ENCODE peak calls at places on chromosomes 7 and 10, in six cellular contexts. Q is neuronal stem cell, X is mesendoderm, M is H9, T is mesenchymal stem cell, R is H1. V is an unnamed sample.
A peak's percentile ranks its signal among the peaks of the same experiment; 100 is the strongest.

GRCh38 chr10:126065751-126066150 is 169.4 kb downstream of the FANK1 start:
- DNase-seq in Q (no peak), X (no peak), M (no peak), T (no peak), R (no peak), V (no peak)

GRCh38 chr10:102729090-102730026 is 14.4 kb upstream of the WBP1L start:
- DNase-seq in Q (peak; percentile 73), X (peak; percentile 86), M (peak; percentile 88), T (peak; percentile 82), R (peak; percentile 97), V (peak; percentile 73)

GRCh38 chr7:69018200-69018599 is 580.1 kb upstream of the AUTS2 start:
- DNase-seq in Q (no peak), X (peak; percentile 61), M (peak; percentile 73), T (no peak), R (peak; percentile 66), V (no peak)

GRCh38 chr10:131573256-131574215 is 262.0 kb upstream of the TCERG1L start:
- DNase-seq in Q (no peak), X (no peak), M (no peak), T (no peak), R (no peak), V (no peak)

GRCh38 chr7:78114993-78115392 is 316.4 kb downstream of the PHTF2 start:
- DNase-seq in Q (no peak), X (no peak), M (no peak), T (no peak), R (no peak), V (no peak)

GRCh38 chr7:14834456-14834855 is 68.1 kb downstream of the DGKB start:
- DNase-seq in Q (no peak), X (no peak), M (no peak), T (no peak), R (no peak), V (peak; percentile 43)

GRCh38 chr10:110400173-110400947 is 95.6 kb upstream of the SMNDC1 start:
- DNase-seq in Q (no peak), X (no peak), M (no peak), T (peak; percentile 71), R (no peak), V (peak; percentile 63)

GRCh38 chr7:108093903-108094302 is 36.3 kb downstream of the LAMB4 start:
- DNase-seq in Q (no peak), X (no peak), M (no peak), T (no peak), R (no peak), V (peak; percentile 23)

GRCh38 chr7:117665393-117665792 is 185.6 kb downstream of the CFTR start:
- DNase-seq in Q (no peak), X (no peak), M (no peak), T (no peak), R (no peak), V (peak; percentile 26)

GRCh38 chr10:26372513-26373354 is 65.4 kb upstream of the APBB1IP start:
- DNase-seq in Q (no peak), X (no peak), M (no peak), T (no peak), R (no peak), V (no peak)

GRCh38 chr7:22867589-22867988 is 44.9 kb upstream of the TOMM7 start:
- DNase-seq in Q (no peak), X (no peak), M (no peak), T (no peak), R (no peak), V (no peak)

GRCh38 chr7:155308330-155309020 is 10.8 kb downstream of the INSIG1 start:
- DNase-seq in Q (no peak), X (no peak), M (no peak), T (no peak), R (no peak), V (no peak)

GRCh38 chr10:3482200-3482993 is 302.6 kb downstream of the KLF6 start:
- DNase-seq in Q (peak; percentile 64), X (peak; percentile 77), M (no peak), T (peak; percentile 97), R (no peak), V (peak; percentile 95)

GRCh38 chr7:155669717-155670505 is 25.4 kb downstream of the RBM33 start:
- DNase-seq in Q (no peak), X (peak; percentile 79), M (peak; percentile 81), T (no peak), R (peak; percentile 67), V (peak; percentile 71)

GRCh38 chr10:46247808-46248569 is 38.8 kb upstream of the ANTXRL start:
- DNase-seq in Q (no peak), X (no peak), M (peak; percentile 14), T (no peak), R (peak; percentile 41), V (no peak)

GRCh38 chr7:85630904-85631582 is 444.2 kb upstream of the SEMA3D start:
- DNase-seq in Q (peak; percentile 36), X (no peak), M (no peak), T (peak; percentile 33), R (no peak), V (peak; percentile 4)

GRCh38 chr10:133445751-133446708 is 7.7 kb upstream of the SCART1 start:
- DNase-seq in Q (no peak), X (no peak), M (no peak), T (no peak), R (no peak), V (no peak)

GRCh38 chr10:126705951-126706565 is 35.6 kb upstream of the C10orf90 start:
- DNase-seq in Q (no peak), X (no peak), M (no peak), T (no peak), R (no peak), V (no peak)

GRCh38 chr7:132482866-132483265 is 93.4 kb downstream of the PLXNA4 start:
- DNase-seq in Q (no peak), X (no peak), M (no peak), T (no peak), R (no peak), V (no peak)

GRCh38 chr10:13787015-13787421 is 200.3 kb downstream of the PRPF18 start:
- DNase-seq in Q (no peak), X (peak; percentile 75), M (peak; percentile 38), T (peak; percentile 92), R (no peak), V (peak; percentile 37)

GRCh38 chr7:86949052-86949778 is 110.2 kb downstream of the ELAPOR2 start:
- DNase-seq in Q (no peak), X (no peak), M (peak; percentile 38), T (no peak), R (no peak), V (no peak)

GRCh38 chr7:91632948-91633519 is 247.5 kb downstream of the MTERF1 start:
- DNase-seq in Q (no peak), X (peak; percentile 21), M (no peak), T (no peak), R (no peak), V (no peak)

GRCh38 chr7:28433039-28433438 is 20.7 kb downstream of the CREB5 start:
- DNase-seq in Q (no peak), X (no peak), M (no peak), T (no peak), R (no peak), V (no peak)

GRCh38 chr7:28434510-28434909 is 22.2 kb downstream of the CREB5 start:
- DNase-seq in Q (no peak), X (no peak), M (no peak), T (no peak), R (no peak), V (no peak)

GRCh38 chr7:28433604-28434254 is 21.4 kb downstream of the CREB5 start:
- DNase-seq in Q (peak; percentile 9), X (peak; percentile 95), M (peak; percentile 72), T (peak; percentile 77), R (peak; percentile 43), V (peak; percentile 52)

GRCh38 chr7:28430626-28431025 is 18.3 kb downstream of the CREB5 start:
- DNase-seq in Q (no peak), X (peak; percentile 55), M (no peak), T (no peak), R (peak; percentile 26), V (no peak)

GRCh38 chr7:28432105-28432504 is 19.8 kb downstream of the CREB5 start:
- DNase-seq in Q (no peak), X (no peak), M (no peak), T (no peak), R (peak; percentile 8), V (no peak)
- H2BK15ac ChIP-seq in Q (no peak overlapping the region), X (no peak overlapping the region), M (no peak overlapping the region), T (no peak overlapping the region), R (no peak overlapping the region), V (no peak overlapping the region)

GRCh38 chr10:78869508-78870439 is 199.0 kb upstream of the ZMIZ1 start:
- DNase-seq in Q (no peak), X (no peak), M (no peak), T (no peak), R (peak; percentile 30), V (no peak)
- H2BK120ac ChIP-seq in Q (no peak overlapping the region), X (no peak overlapping the region), M (no peak overlapping the region), T (no peak overlapping the region), R (no peak overlapping the region), V (no peak overlapping the region)

GRCh38 chr10:6563075-6563474 is 17.0 kb downstream of the PRKCQ start:
- DNase-seq in Q (no peak), X (peak; percentile 36), M (no peak), T (no peak), R (no peak), V (no peak)
- H2BK15ac ChIP-seq in Q (no peak overlapping the region), X (no peak overlapping the region), M (no peak overlapping the region), T (no peak overlapping the region), R (no peak overlapping the region), V (no peak overlapping the region)

DNA sequence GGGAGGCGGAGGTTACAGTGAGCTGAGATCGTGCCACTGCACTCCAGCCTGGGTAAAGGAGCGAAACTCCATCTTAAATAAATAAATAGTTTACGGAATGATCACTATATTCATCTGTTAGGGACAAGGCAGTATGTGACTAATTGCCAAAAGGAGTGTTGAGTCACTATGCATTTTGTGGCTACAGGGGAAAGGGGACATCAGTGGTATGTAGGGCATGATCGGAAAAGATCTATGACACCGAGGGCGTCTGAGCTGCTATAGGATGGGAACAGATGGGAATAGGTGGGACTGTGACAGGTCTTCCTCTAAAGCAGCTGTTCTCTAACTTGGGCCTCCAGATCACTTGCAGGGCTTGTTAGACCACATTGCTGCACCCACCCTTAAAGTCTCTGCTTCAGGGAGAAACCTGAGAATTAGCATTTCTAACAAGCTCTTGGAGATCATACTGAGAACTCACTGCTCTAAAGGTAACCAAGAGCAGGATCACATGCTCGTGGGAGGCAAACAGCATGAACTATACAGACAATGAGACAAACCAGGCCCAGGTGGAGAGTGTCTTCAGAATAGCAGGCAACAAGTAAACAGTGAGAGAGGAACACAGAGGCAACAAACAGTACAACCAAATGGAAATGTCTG is 65.1 kb upstream of the ITGA8 start:
- DNase-seq in Q (no peak), X (peak; percentile 46), M (peak; percentile 35), T (peak; percentile 38), R (no peak), V (peak; percentile 56)
- H2BK120ac ChIP-seq in Q (no peak overlapping the region), X (no peak overlapping the region), M (no peak overlapping the region), T (no peak overlapping the region), R (no peak overlapping the region), V (peak overlapping the region; percentile 38)